ENCODE peak calls at places on chromosomes 1 and 21, in eight cellular contexts. V is OCI-LY7; H is stimulated activated CD8-positive, alpha-beta memory T cell treated with anti-CD3 and anti-CD28 coated beads, Interleukin-4, amount 100 ng/mL, for 4 hours; T is activated CD8-positive, alpha-beta T cell treated with anti-CD3 and anti-CD28 coated beads, Interleukin-2, amount 10 ng/mL, durations not matched to agents 7 days and 5 days; L is NCI-H524; B is Karpas-422; J is cardiac fibroblast; E is fibroblast of the conjunctiva. A is an unnamed sample.

GRCh38 chr1:98002288-98002687 is 81.5 kb upstream of the DPYD start:
- DNase-seq in E (no peak), B (no peak), T (no peak), L (no peak), H (no peak), J (no peak), V (no peak), A (no peak)

GRCh38 chr1:245988393-245989078 is 518.5 kb downstream of the SMYD3 start:
- DNase-seq in L (no peak), J (no peak), T (no peak), H (no peak), V (no peak), E (no peak), B (no peak), A (no peak)

GRCh38 chr1:94949681-94950661 is 23.1 kb upstream of the CNN3 start:
- DNase-seq in J (peak), B (no peak), T (no peak), H (no peak), L (no peak), E (no peak), V (no peak), A (no peak)

GRCh38 chr1:246597340-246597739 is 31.1 kb downstream of the CNST start:
- DNase-seq in L (no peak), V (no peak), J (peak), H (no peak), E (peak), B (no peak), T (no peak), A (no peak)

GRCh38 chr1:63407002-63407401 is 39.6 kb downstream of the ALG6 start:
- DNase-seq in V (no peak), L (no peak), E (no peak), J (no peak), H (no peak), B (no peak), T (no peak), A (no peak)

GRCh38 chr1:101121515-101121914 is 95.9 kb upstream of the DPH5 start:
- DNase-seq in L (no peak), J (no peak), T (no peak), V (no peak), H (no peak), E (no peak), B (no peak), A (no peak)

GRCh38 chr1:78284354-78284753 is 206.4 kb upstream of the PTGFR start:
- DNase-seq in T (no peak), V (no peak), E (no peak), L (no peak), H (no peak), J (peak), B (no peak), A (no peak)

GRCh38 chr21:42056996-42057689 is 14.0 kb upstream of the UMODL1 start:
- DNase-seq in E (peak), B (no peak), H (no peak), L (no peak), J (peak), T (no peak), V (no peak), A (no peak)

GRCh38 chr1:48405400-48405799 is 66.6 kb downstream of the SPATA6 start:
- DNase-seq in B (no peak), V (no peak), J (peak), L (no peak), E (no peak), H (no peak), T (no peak), A (no peak)

GRCh38 chr1:7005762-7006161 is 220.5 kb downstream of the CAMTA1 start:
- DNase-seq in B (no peak), L (no peak), J (no peak), H (no peak), E (no peak), T (no peak), V (no peak), A (no peak)

GRCh38 chr1:172122381-172122780 is 281.1 kb downstream of the DNM3 start:
- DNase-seq in L (no peak), J (no peak), V (no peak), T (no peak), B (no peak), E (no peak), H (no peak), A (no peak)

GRCh38 chr1:8471451-8471850 is 153.5 kb downstream of the SLC45A1 start:
- DNase-seq in J (no peak), T (no peak), H (no peak), E (no peak), B (no peak), V (no peak), L (no peak), A (no peak)

GRCh38 chr1:118618618-118619340 is 369.4 kb downstream of the TBX15 start:
- DNase-seq in T (no peak), L (no peak), V (no peak), H (no peak), E (no peak), B (no peak), J (no peak), A (no peak)

GRCh38 chr1:27509127-27510080 is 19.4 kb upstream of the WASF2 start:
- DNase-seq in B (no peak), J (no peak), H (no peak), L (no peak), V (no peak), T (no peak), E (no peak), A (no peak)

GRCh38 chr1:175927944-175928343 is 184.5 kb upstream of the TNR start:
- DNase-seq in E (no peak), T (no peak), B (no peak), L (no peak), V (no peak), H (no peak), J (no peak), A (no peak)

GRCh38 chr1:42941640-42942330 is 16.9 kb downstream of the SLC2A1 start:
- DNase-seq in T (no peak), E (peak), B (no peak), H (no peak), V (no peak), J (peak), L (no peak), A (no peak)

GRCh38 chr1:209012443-209013196 is 570.9 kb upstream of the CAMK1G start:
- DNase-seq in V (no peak), E (no peak), H (no peak), L (no peak), T (no peak), B (no peak), J (no peak), A (no peak)

GRCh38 chr1:110084226-110085078 is 14.0 kb upstream of the ALX3 start:
- DNase-seq in B (no peak), L (no peak), J (peak), V (no peak), E (no peak), H (no peak), T (peak), A (no peak)

GRCh38 chr1:56073614-56074356 is 505.6 kb downstream of the PLPP3 start:
- DNase-seq in E (peak), J (peak), L (no peak), T (no peak), H (no peak), V (no peak), B (no peak), A (no peak)

GRCh38 chr21:38470762-38471161 is 27.5 kb downstream of the ERG start:
- DNase-seq in V (no peak), H (no peak), J (peak), T (no peak), L (no peak), B (no peak), E (peak), A (no peak)

GRCh38 chr1:218878369-218878768 is 295.3 kb upstream of the LYPLAL1 start:
- DNase-seq in B (no peak), E (no peak), L (no peak), T (no peak), J (peak), V (no peak), H (no peak), A (no peak)

GRCh38 chr1:80417651-80418050 is 1383.1 kb upstream of the ADGRL2 start:
- DNase-seq in V (no peak), E (no peak), B (no peak), H (no peak), L (no peak), J (peak), T (no peak), A (no peak)

GRCh38 chr1:228015276-228016180 is 8.7 kb downstream of the WNT3A start:
- DNase-seq in V (no peak), L (no peak), J (peak), E (no peak), H (no peak), B (no peak), T (no peak), A (no peak)

GRCh38 chr1:2480986-2481364 is 4.9 kb downstream of the PLCH2 start:
- DNase-seq in E (no peak), B (no peak), L (no peak), V (no peak), J (no peak), H (no peak), T (no peak), A (no peak)